ENCODE peak calls at places on chromosomes 6 and 20, in eight cellular contexts. M, Q, B, N, O, H, E and U are unnamed samples.

GRCh38 chr6:125985522-125985921 is 818 bp upstream of the TRMT11 start:
- DNase-seq in Q (no peak), M (no peak), N (no peak), H (peak; percentile 21), O (no peak), E (no peak), B (no peak), U (no peak)

GRCh38 chr20:51910202-51911050 is 108.1 kb upstream of the SALL4 start:
- DNase-seq in H (no peak), Q (no peak), E (peak; percentile 17), M (no peak), O (peak; percentile 71), N (no peak), B (no peak), U (no peak)

GRCh38 chr20:52312131-52312729 is 120.7 kb upstream of the ZFP64 start:
- DNase-seq in Q (peak; percentile 54), B (no peak), H (peak; percentile 70), N (peak; percentile 16), E (peak; percentile 60), O (peak; percentile 55), M (peak; percentile 57), U (peak; percentile 22)

GRCh38 chr20:49583669-49584417 is 15.9 kb upstream of the PTGIS start:
- DNase-seq in B (peak; percentile 70), E (peak; percentile 95), N (peak; percentile 91), O (peak; percentile 82), M (peak; percentile 81), H (peak; percentile 97), Q (no peak), U (peak; percentile 50)

GRCh38 chr6:71766796-71767195 is 119.6 kb upstream of the RIMS1 start:
- DNase-seq in E (no peak), Q (no peak), H (no peak), N (no peak), M (no peak), B (no peak), O (no peak), U (no peak)

GRCh38 chr6:163554663-163555062 is 140.1 kb downstream of the QKI start:
- DNase-seq in H (peak; percentile 66), N (no peak), O (peak; percentile 12), E (peak; percentile 34), Q (no peak), M (peak; percentile 73), B (peak; percentile 23), U (peak; percentile 51)

GRCh38 chr20:25987073-25987927 is 290.6 kb upstream of the ZNF337 start:
- DNase-seq in M (peak; percentile 38), B (no peak), O (peak; percentile 31), N (peak; percentile 48), E (peak; percentile 10), H (no peak), Q (no peak), U (peak; percentile 27)

GRCh38 chr6:39411465-39411864 is 89.0 kb upstream of the KCNK16 start:
- DNase-seq in H (no peak), M (peak; percentile 7), Q (no peak), O (no peak), B (no peak), N (no peak), E (peak; percentile 28), U (no peak)

GRCh38 chr6:164068533-164068932 is 654.0 kb downstream of the QKI start:
- DNase-seq in Q (no peak), M (no peak), B (no peak), N (no peak), O (no peak), E (no peak), H (no peak), U (no peak)

GRCh38 chr6:35601331-35602132 is 87.2 kb downstream of the FKBP5 start:
- DNase-seq in N (peak; percentile 64), B (peak; percentile 47), Q (peak; percentile 72), H (peak; percentile 63), M (peak; percentile 53), E (peak; percentile 93), O (peak; percentile 47), U (peak; percentile 69)

GRCh38 chr6:24719125-24719931 is at the start of gene C6orf62:
- DNase-seq in O (peak; percentile 17), M (peak; percentile 44), H (no peak), B (no peak), N (no peak), E (peak; percentile 30), Q (no peak), U (peak; percentile 41)

GRCh38 chr6:116840091-116840490 is 11.2 kb upstream of the GPRC6A start:
- DNase-seq in N (no peak), O (no peak), B (no peak), H (no peak), E (peak; percentile 50), M (no peak), Q (no peak), U (no peak)

GRCh38 chr6:157860505-157860991 is 37.5 kb downstream of the SNX9 start:
- DNase-seq in N (no peak), M (no peak), Q (no peak), B (no peak), H (no peak), O (no peak), E (peak; percentile 55), U (no peak)

GRCh38 chr6:133704371-133704770 is 184.5 kb upstream of the TCF21 start:
- DNase-seq in N (no peak), H (no peak), E (peak; percentile 62), M (no peak), Q (no peak), B (no peak), O (no peak), U (no peak)

GRCh38 chr6:126661646-126662045 is 321.7 kb downstream of the CENPW start:
- DNase-seq in B (no peak), H (no peak), M (no peak), Q (no peak), E (peak; percentile 87), N (no peak), O (no peak), U (no peak)

GRCh38 chr6:166502453-166502852 is 84.0 kb downstream of the RAMACL start:
- DNase-seq in Q (no peak), H (no peak), E (no peak), B (no peak), M (no peak), N (peak; percentile 50), O (no peak), U (no peak)

GRCh38 chr6:111852704-111853103 is 20.5 kb downstream of the FYN start:
- DNase-seq in B (no peak), Q (no peak), H (peak; percentile 45), E (peak; percentile 34), N (no peak), O (no peak), M (peak; percentile 22), U (no peak)

DNA sequence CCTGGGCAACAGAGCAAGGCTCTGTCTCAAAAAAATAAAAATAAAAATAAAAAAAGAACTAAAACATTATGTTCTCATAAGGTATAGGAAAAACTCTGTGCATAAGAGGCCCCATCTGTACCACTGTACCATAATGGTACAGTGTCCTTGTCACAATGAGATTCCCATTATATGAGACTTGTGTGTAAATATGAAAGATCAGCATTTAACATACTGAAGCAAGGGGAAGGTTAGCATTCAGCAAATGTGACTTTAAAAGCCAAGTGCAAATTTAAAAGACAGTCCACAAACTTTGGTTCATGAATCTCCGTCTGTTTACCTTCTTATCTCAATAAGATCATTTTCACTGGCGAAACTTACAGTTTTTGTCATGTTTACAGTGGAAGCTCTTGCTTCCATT is 16.2 kb downstream of the DSP start:
- DNase-seq in Q (no peak), N (no peak), E (no peak), B (no peak), M (no peak), O (no peak), H (no peak), U (no peak)
- H3K4me1 ChIP-seq in Q (no peaks in the 10 kb centered on the region), N (no peaks in the 10 kb centered on the region), E (peaks cover 3% of the 10 kb centered on the region), B (no peaks in the 10 kb centered on the region), M (no peaks in the 10 kb centered on the region), O (no peaks in the 10 kb centered on the region), H (peaks cover 98% of the 10 kb centered on the region), U (no peaks in the 10 kb centered on the region)

GRCh38 chr6:81753709-81754678 is 1.5 kb upstream of the TENT5A start:
- DNase-seq in M (peak; percentile 90), O (peak; percentile 26), E (peak; percentile 59), B (peak; percentile 83), Q (peak; percentile 34), H (peak; percentile 14), N (peak; percentile 90), U (peak; percentile 89)

GRCh38 chr6:81754906-81755305 is 2.4 kb upstream of the TENT5A start:
- DNase-seq in B (no peak), O (no peak), E (no peak), M (no peak), Q (no peak), H (no peak), N (no peak), U (no peak)

GRCh38 chr6:81752084-81752968 is at the start of gene TENT5A:
- DNase-seq in H (peak; percentile 83), Q (peak; percentile 75), E (peak; percentile 88), B (peak; percentile 91), M (peak; percentile 94), N (peak; percentile 93), O (peak; percentile 59), U (peak; percentile 95)

GRCh38 chr6:81751388-81752083 is 945 bp downstream of the TENT5A start:
- DNase-seq in O (peak; percentile 2), Q (peak; percentile 13), E (peak; percentile 38), H (peak; percentile 21), B (peak; percentile 22), N (peak; percentile 58), M (peak; percentile 72), U (peak; percentile 62)

GRCh38 chr6:81752969-81753708 is 658 bp upstream of the TENT5A start:
- DNase-seq in Q (peak; percentile 69), E (peak; percentile 89), N (peak; percentile 95), O (peak; percentile 70), M (peak; percentile 95), B (peak; percentile 87), H (peak; percentile 80), U (peak; percentile 93)
- TF ChIP-seq POLR2A in Q (peak; percentile 26), E (peak; percentile 86), N (peak; percentile 89), O (peak; percentile 66), M (peak; percentile 94), B (peak; percentile 86), H (peak; percentile 94), U (peak; percentile 79)

DNA sequence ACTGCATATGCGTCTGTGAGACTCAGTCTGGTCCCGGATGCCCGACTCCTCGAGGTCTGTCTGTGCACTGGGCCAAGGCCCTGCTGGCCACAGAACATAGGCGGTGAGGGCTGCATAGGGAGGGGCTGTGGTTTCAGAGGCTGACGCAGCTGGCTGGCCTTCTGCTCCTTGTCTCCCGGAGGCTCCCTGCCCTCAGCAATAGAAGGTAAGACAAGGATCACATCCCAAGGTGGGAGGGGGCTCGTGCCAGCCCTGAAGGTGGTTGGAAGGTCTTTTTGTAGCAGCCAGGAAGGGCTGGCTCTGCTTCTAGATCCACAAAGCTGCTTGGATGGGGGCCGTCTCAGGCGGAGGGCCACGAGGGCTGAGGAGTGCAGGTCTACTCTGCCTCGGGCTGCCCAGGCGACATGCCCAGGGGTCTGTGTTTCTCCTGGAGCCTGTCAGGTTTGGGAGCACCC is 239.8 kb upstream of the SULF2 start:
- DNase-seq in Q (no peak), E (peak; percentile 29), B (peak; percentile 24), N (peak; percentile 78), O (no peak), H (no peak), M (peak; percentile 94), U (no peak)
- TF ChIP-seq CTCF in Q (no peak), E (no peak), B (no peak), N (peak; percentile 33), O (no peak), H (no peak), M (peak; percentile 24), U (no peak)

DNA sequence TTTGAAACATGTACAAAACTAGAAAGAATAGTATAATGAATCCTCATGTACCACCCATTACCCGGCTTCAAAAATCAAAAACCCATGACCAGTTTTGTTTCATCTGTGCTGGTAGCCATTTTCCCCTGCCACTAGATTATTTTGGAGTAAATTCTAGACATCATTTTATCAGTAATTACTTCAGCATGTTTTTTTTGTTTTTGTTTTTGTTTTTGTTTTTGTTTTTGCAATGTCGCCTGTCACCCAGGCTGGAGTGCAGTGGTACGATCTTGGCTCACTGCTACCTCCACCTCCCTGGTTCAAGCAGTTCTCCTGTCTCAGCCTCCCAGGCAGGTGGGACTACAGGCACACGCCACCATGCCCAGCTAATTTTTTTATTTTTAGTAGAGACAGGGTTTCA is 8.0 kb upstream of the PKIG start:
- DNase-seq in H (no peak), O (no peak), M (no peak), N (no peak), B (no peak), Q (no peak), E (no peak), U (no peak)
- H3K4me1 ChIP-seq in H (peaks cover 10% of the 10 kb centered on the region), O (peaks cover 28% of the 10 kb centered on the region), M (peaks cover 22% of the 10 kb centered on the region), N (no peaks in the 10 kb centered on the region), B (peaks cover 11% of the 10 kb centered on the region), Q (peaks cover 16% of the 10 kb centered on the region), E (peaks cover 17% of the 10 kb centered on the region), U (peaks cover 42% of the 10 kb centered on the region)